ENCODE peak calls at places on chromosomes 13 and 19, in seven cellular contexts. O, N, A, B, Y, L and G are unnamed samples.

GRCh38 chr19:39157275-39157996 is 31.9 kb downstream of the PAK4 start:
- DNase-seq in A (peak; percentile 28), O (no peak), L (no peak), N (no peak), Y (peak; percentile 42), B (no peak), G (no peak)

GRCh38 chr19:10587839-10588150 is 683 bp upstream of the AP1M2 start:
- DNase-seq in B (no peak), A (no peak), N (no peak), L (no peak), O (no peak), Y (no peak), G (no peak)

GRCh38 chr19:49558591-49558990 is 21.8 kb downstream of the NOSIP start:
- DNase-seq in B (no peak), L (no peak), Y (no peak), O (no peak), A (no peak), N (no peak), G (no peak)

GRCh38 chr13:38538412-38538811 is 148.5 kb upstream of the FREM2 start:
- DNase-seq in L (no peak), Y (no peak), N (peak; percentile 51), B (peak; percentile 38), O (no peak), A (no peak), G (no peak)

GRCh38 chr13:95573226-95573625 is 20.7 kb downstream of the CLDN10 start:
- DNase-seq in B (no peak), A (peak; percentile 11), L (no peak), N (no peak), Y (no peak), O (no peak), G (no peak)

GRCh38 chr13:32961724-32962123 is 54.5 kb upstream of the KL start:
- DNase-seq in Y (no peak), O (no peak), L (no peak), A (no peak), N (no peak), B (no peak), G (no peak)

GRCh38 chr19:42178791-42179500 is 38.5 kb downstream of the DEDD2 start:
- DNase-seq in A (no peak), Y (no peak), O (peak; percentile 43), N (peak; percentile 61), L (peak; percentile 82), B (peak; percentile 71), G (no peak)

GRCh38 chr13:100131863-100132574 is 43.1 kb downstream of the PCCA start:
- DNase-seq in Y (peak; percentile 93), N (peak; percentile 61), L (no peak), A (peak; percentile 96), B (no peak), O (no peak), G (peak; percentile 7)

GRCh38 chr19:3403489-3404323 is 37.3 kb downstream of the NFIC start:
- DNase-seq in O (no peak), B (no peak), A (peak; percentile 97), N (no peak), Y (peak; percentile 94), L (no peak), G (no peak)

GRCh38 chr13:30224732-30225131 is 82.6 kb downstream of the KATNAL1 start:
- DNase-seq in N (no peak), L (no peak), O (no peak), Y (peak; percentile 3), B (no peak), A (peak; percentile 30), G (no peak)

GRCh38 chr19:54388001-54388802 is 23.5 kb upstream of the LAIR1 start:
- DNase-seq in N (no peak), O (no peak), Y (no peak), B (no peak), A (no peak), L (no peak), G (no peak)

GRCh38 chr19:31312004-31312403 is 37.2 kb downstream of the TSHZ3 start:
- DNase-seq in N (no peak), L (no peak), Y (peak; percentile 92), A (peak; percentile 87), O (no peak), B (no peak), G (peak; percentile 67)

GRCh38 chr19:33442706-33443105 is 69.2 kb downstream of the CEBPG start:
- DNase-seq in O (no peak), Y (no peak), L (no peak), A (no peak), B (no peak), N (no peak), G (no peak)

GRCh38 chr19:5369304-5369703 is 28.7 kb upstream of the PTPRS start:
- DNase-seq in O (no peak), L (no peak), Y (no peak), B (no peak), N (no peak), A (no peak), G (no peak)

GRCh38 chr19:16506961-16507360 is 10.8 kb downstream of the C19orf44 start:
- DNase-seq in A (no peak), N (no peak), B (no peak), L (no peak), O (no peak), Y (no peak), G (peak; percentile 67)

GRCh38 chr13:73608731-73609485 is 525.3 kb downstream of the KLF12 start:
- DNase-seq in B (no peak), O (no peak), L (no peak), Y (no peak), A (no peak), N (no peak), G (no peak)

GRCh38 chr19:14554382-14554812 is 17.5 kb downstream of the NDUFB7 start:
- DNase-seq in Y (no peak), A (no peak), L (peak; percentile 46), B (peak; percentile 53), O (no peak), N (peak; percentile 51), G (peak; percentile 39)

GRCh38 chr13:93002071-93002470 is 224.5 kb upstream of the GPC6 start:
- DNase-seq in Y (no peak), A (no peak), B (no peak), L (no peak), O (no peak), N (no peak), G (no peak)

GRCh38 chr19:51711702-51712101 is 12.1 kb downstream of the HAS1 start:
- DNase-seq in N (no peak), A (no peak), B (no peak), O (no peak), Y (no peak), L (no peak), G (no peak)

GRCh38 chr19:31349160-31349881 is at the start of gene TSHZ3:
- DNase-seq in Y (peak; percentile 91), L (peak; percentile 80), A (peak; percentile 87), B (peak; percentile 81), O (no peak), N (peak; percentile 93), G (peak; percentile 29)

GRCh38 chr13:31209172-31209818 is 9.5 kb downstream of the B3GLCT start:
- DNase-seq in A (peak; percentile 36), O (no peak), Y (peak; percentile 46), N (peak; percentile 77), L (no peak), B (peak; percentile 39), G (no peak)

GRCh38 chr19:46015961-46016425 is 6.9 kb downstream of the PGLYRP1 start:
- DNase-seq in L (peak; percentile 64), Y (no peak), A (no peak), B (no peak), N (no peak), O (no peak), G (no peak)

GRCh38 chr19:50341091-50341564 is 12.0 kb upstream of the KCNC3 start:
- DNase-seq in L (no peak), Y (no peak), O (no peak), N (no peak), B (no peak), A (no peak), G (no peak)

GRCh38 chr13:32790731-32791130 is 204.5 kb downstream of the PDS5B start:
- DNase-seq in A (no peak), Y (peak; percentile 13), O (no peak), B (no peak), N (peak; percentile 49), L (no peak), G (no peak)

GRCh38 chr13:99366075-99366987 is 59.1 kb upstream of the GPR183 start:
- DNase-seq in Y (no peak), L (peak; percentile 23), N (no peak), A (no peak), O (no peak), B (no peak), G (no peak)

GRCh38 chr13:85616275-85616674 is 182.9 kb downstream of the SLITRK6 start:
- DNase-seq in L (no peak), N (no peak), A (peak; percentile 57), Y (no peak), O (no peak), B (no peak), G (no peak)

GRCh38 chr13:85618514-85618913 is 180.7 kb downstream of the SLITRK6 start:
- DNase-seq in O (no peak), N (no peak), B (no peak), L (no peak), Y (peak; percentile 44), A (no peak), G (no peak)

GRCh38 chr13:85619321-85619720 is 179.9 kb downstream of the SLITRK6 start:
- DNase-seq in A (no peak), B (no peak), O (no peak), L (no peak), N (peak; percentile 91), Y (no peak), G (no peak)
- H3K4ac ChIP-seq in A (no peak overlapping the region), B (no peak overlapping the region), O (no peak overlapping the region), L (no peak overlapping the region), N (no peak overlapping the region), Y (no peak overlapping the region), G (no peak overlapping the region)

DNA sequence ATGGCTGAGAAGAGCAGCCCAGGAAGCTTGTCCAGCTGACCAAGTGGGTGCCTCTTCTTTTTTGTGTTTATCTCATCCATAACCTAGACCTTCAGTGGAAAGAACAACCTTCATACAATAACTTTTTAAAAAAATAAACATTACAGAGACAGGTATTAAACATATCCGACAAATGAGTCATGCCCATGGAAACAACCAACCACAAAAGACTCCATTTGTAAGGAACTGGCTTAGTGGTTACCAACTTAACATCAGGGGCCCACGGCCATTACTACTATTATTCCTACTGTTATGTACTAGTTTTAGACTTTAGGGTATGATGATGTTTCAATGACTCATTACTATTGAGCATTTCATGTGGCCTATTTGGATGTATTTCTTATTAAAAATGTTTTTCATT is 191.7 kb upstream of the SERP2 start:
- DNase-seq in B (no peak), L (no peak), O (no peak), A (no peak), Y (no peak), N (no peak), G (no peak)
- H3K23ac ChIP-seq in B (no peak overlapping the region), L (no peak overlapping the region), O (no peak overlapping the region), A (no peak overlapping the region), Y (no peak overlapping the region), N (no peak overlapping the region), G (no peak overlapping the region)

GRCh38 chr13:76314495-76314894 is 571.7 kb downstream of the KCTD12 start:
- DNase-seq in O (no peak), Y (no peak), B (no peak), N (no peak), L (no peak), A (no peak), G (no peak)
- H3K4ac ChIP-seq in O (no peak overlapping the region), Y (no peak overlapping the region), B (no peak overlapping the region), N (no peak overlapping the region), L (no peak overlapping the region), A (no peak overlapping the region), G (no peak overlapping the region)

DNA sequence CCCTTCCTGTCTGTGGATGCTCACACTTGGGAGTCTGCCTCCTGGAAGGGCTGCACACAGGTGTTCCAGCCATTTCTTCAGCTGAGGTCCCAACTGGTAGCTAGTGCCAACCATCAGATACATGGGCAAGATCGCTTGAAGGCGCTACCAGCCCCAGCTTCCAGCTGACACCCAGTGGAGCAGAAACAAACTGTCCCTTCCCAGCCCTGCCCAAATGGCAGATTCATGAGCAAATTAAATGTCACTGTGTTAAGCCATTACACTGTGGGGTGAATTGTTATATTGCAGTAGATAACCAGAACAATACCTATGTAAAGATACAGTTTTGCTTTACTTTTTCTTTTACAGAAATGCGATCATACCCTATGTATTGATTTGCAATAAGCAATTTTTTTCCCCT is 17.6 kb downstream of the ING1 start:
- DNase-seq in O (no peak), L (no peak), A (no peak), N (no peak), Y (no peak), B (no peak), G (no peak)
- H3K23ac ChIP-seq in O (no peak overlapping the region), L (no peak overlapping the region), A (no peak overlapping the region), N (no peak overlapping the region), Y (no peak overlapping the region), B (no peak overlapping the region), G (no peak overlapping the region)